ENCODE peak calls at places on chromosomes 1 and 21, in eight cellular contexts. One of them, this sample, is unnamed.

GRCh38 chr1:147579532-147580199 is 38.4 kb downstream of the BCL9 start:
- DNase-seq in suprapubic skin: no peak
- DNase-seq in NCI-H1930: no peak
- DNase-seq in hypothalamus: no peak
- DNase-seq in posterior cingulate gyrus: no peak
- DNase-seq in natural killer cell treated with Interleukin-12 subunit alpha and Interleukin-12 subunit beta and Interleukin-15 and Interleukin-18, amount 100 ng/mL, for 72 hours: no peak
- DNase-seq in NAMALWA: no peak
- DNase-seq in T-helper 17 cell: no peak
- DNase-seq in this sample: no peak

GRCh38 chr1:70934197-70934961 is 113.2 kb downstream of the PTGER3 start:
- DNase-seq in suprapubic skin: no peak
- DNase-seq in hypothalamus: no peak
- DNase-seq in posterior cingulate gyrus: no peak
- DNase-seq in NAMALWA: no peak
- DNase-seq in T-helper 17 cell: no peak
- DNase-seq in NCI-H1930: no peak
- DNase-seq in natural killer cell treated with Interleukin-12 subunit alpha and Interleukin-12 subunit beta and Interleukin-15 and Interleukin-18, amount 100 ng/mL, for 72 hours: no peak
- DNase-seq in this sample: no peak

GRCh38 chr1:223503348-223503747 is 110.1 kb downstream of the CCDC185 start:
- DNase-seq in NAMALWA: no peak
- DNase-seq in NCI-H1930: no peak
- DNase-seq in suprapubic skin: no peak
- DNase-seq in T-helper 17 cell: no peak
- DNase-seq in posterior cingulate gyrus: peak; percentile 20
- DNase-seq in natural killer cell treated with Interleukin-12 subunit alpha and Interleukin-12 subunit beta and Interleukin-15 and Interleukin-18, amount 100 ng/mL, for 72 hours: no peak
- DNase-seq in hypothalamus: no peak
- DNase-seq in this sample: no peak

GRCh38 chr1:17355898-17356297 is 16.1 kb upstream of the PADI6 start:
- DNase-seq in T-helper 17 cell: no peak
- DNase-seq in natural killer cell treated with Interleukin-12 subunit alpha and Interleukin-12 subunit beta and Interleukin-15 and Interleukin-18, amount 100 ng/mL, for 72 hours: no peak
- DNase-seq in posterior cingulate gyrus: no peak
- DNase-seq in hypothalamus: no peak
- DNase-seq in NCI-H1930: no peak
- DNase-seq in NAMALWA: no peak
- DNase-seq in suprapubic skin: no peak
- DNase-seq in this sample: no peak

GRCh38 chr1:45615885-45616284 is 8.0 kb downstream of the CCDC17 start:
- DNase-seq in hypothalamus: no peak
- DNase-seq in posterior cingulate gyrus: no peak
- DNase-seq in natural killer cell treated with Interleukin-12 subunit alpha and Interleukin-12 subunit beta and Interleukin-15 and Interleukin-18, amount 100 ng/mL, for 72 hours: no peak
- DNase-seq in NCI-H1930: no peak
- DNase-seq in suprapubic skin: no peak
- DNase-seq in NAMALWA: peak; percentile 48
- DNase-seq in T-helper 17 cell: no peak
- DNase-seq in this sample: no peak

GRCh38 chr1:38152351-38153082 is 105.9 kb upstream of the POU3F1 start:
- DNase-seq in suprapubic skin: no peak
- DNase-seq in T-helper 17 cell: no peak
- DNase-seq in posterior cingulate gyrus: no peak
- DNase-seq in NAMALWA: peak; percentile 95
- DNase-seq in NCI-H1930: peak; percentile 20
- DNase-seq in natural killer cell treated with Interleukin-12 subunit alpha and Interleukin-12 subunit beta and Interleukin-15 and Interleukin-18, amount 100 ng/mL, for 72 hours: no peak
- DNase-seq in hypothalamus: no peak
- DNase-seq in this sample: no peak

GRCh38 chr1:41806472-41807155 is 112.1 kb downstream of the HIVEP3 start:
- DNase-seq in suprapubic skin: no peak
- DNase-seq in T-helper 17 cell: no peak
- DNase-seq in hypothalamus: no peak
- DNase-seq in natural killer cell treated with Interleukin-12 subunit alpha and Interleukin-12 subunit beta and Interleukin-15 and Interleukin-18, amount 100 ng/mL, for 72 hours: peak; percentile 78
- DNase-seq in NAMALWA: no peak
- DNase-seq in NCI-H1930: no peak
- DNase-seq in posterior cingulate gyrus: no peak
- DNase-seq in this sample: no peak

GRCh38 chr1:86018311-86018923 is 138.2 kb downstream of the COL24A1 start:
- DNase-seq in hypothalamus: no peak
- DNase-seq in NAMALWA: peak; percentile 72
- DNase-seq in T-helper 17 cell: no peak
- DNase-seq in posterior cingulate gyrus: no peak
- DNase-seq in NCI-H1930: no peak
- DNase-seq in natural killer cell treated with Interleukin-12 subunit alpha and Interleukin-12 subunit beta and Interleukin-15 and Interleukin-18, amount 100 ng/mL, for 72 hours: no peak
- DNase-seq in suprapubic skin: no peak
- DNase-seq in this sample: peak; percentile 42

GRCh38 chr1:245678866-245679411 is 524.2 kb downstream of the KIF26B start:
- DNase-seq in suprapubic skin: no peak
- DNase-seq in NAMALWA: peak; percentile 7
- DNase-seq in NCI-H1930: no peak
- DNase-seq in posterior cingulate gyrus: no peak
- DNase-seq in natural killer cell treated with Interleukin-12 subunit alpha and Interleukin-12 subunit beta and Interleukin-15 and Interleukin-18, amount 100 ng/mL, for 72 hours: no peak
- DNase-seq in T-helper 17 cell: no peak
- DNase-seq in hypothalamus: no peak
- DNase-seq in this sample: no peak

GRCh38 chr21:29181799-29182470 is 51.5 kb downstream of the MAP3K7CL start:
- DNase-seq in natural killer cell treated with Interleukin-12 subunit alpha and Interleukin-12 subunit beta and Interleukin-15 and Interleukin-18, amount 100 ng/mL, for 72 hours: no peak
- DNase-seq in posterior cingulate gyrus: no peak
- DNase-seq in T-helper 17 cell: no peak
- DNase-seq in NAMALWA: no peak
- DNase-seq in hypothalamus: no peak
- DNase-seq in suprapubic skin: no peak
- DNase-seq in NCI-H1930: no peak
- DNase-seq in this sample: no peak

GRCh38 chr21:40425981-40426380 is 421.0 kb downstream of the DSCAM start:
- DNase-seq in NCI-H1930: no peak
- DNase-seq in NAMALWA: no peak
- DNase-seq in natural killer cell treated with Interleukin-12 subunit alpha and Interleukin-12 subunit beta and Interleukin-15 and Interleukin-18, amount 100 ng/mL, for 72 hours: no peak
- DNase-seq in hypothalamus: no peak
- DNase-seq in suprapubic skin: no peak
- DNase-seq in posterior cingulate gyrus: no peak
- DNase-seq in T-helper 17 cell: no peak
- DNase-seq in this sample: no peak

GRCh38 chr1:35220976-35221375 is 28.0 kb upstream of the SFPQ start:
- DNase-seq in NAMALWA: peak; percentile 71
- DNase-seq in suprapubic skin: no peak
- DNase-seq in hypothalamus: no peak
- DNase-seq in posterior cingulate gyrus: no peak
- DNase-seq in natural killer cell treated with Interleukin-12 subunit alpha and Interleukin-12 subunit beta and Interleukin-15 and Interleukin-18, amount 100 ng/mL, for 72 hours: no peak
- DNase-seq in T-helper 17 cell: no peak
- DNase-seq in NCI-H1930: no peak
- DNase-seq in this sample: peak; percentile 29

GRCh38 chr1:30779294-30780071 is 21.9 kb upstream of the LAPTM5 start:
- DNase-seq in T-helper 17 cell: peak; percentile 80
- DNase-seq in hypothalamus: peak; percentile 74
- DNase-seq in posterior cingulate gyrus: peak; percentile 95
- DNase-seq in suprapubic skin: peak; percentile 88
- DNase-seq in natural killer cell treated with Interleukin-12 subunit alpha and Interleukin-12 subunit beta and Interleukin-15 and Interleukin-18, amount 100 ng/mL, for 72 hours: peak; percentile 89
- DNase-seq in NAMALWA: peak; percentile 92
- DNase-seq in NCI-H1930: peak; percentile 27
- DNase-seq in this sample: peak; percentile 75

GRCh38 chr1:66033781-66034180 is 241.1 kb downstream of the PDE4B start:
- DNase-seq in hypothalamus: no peak
- DNase-seq in NCI-H1930: no peak
- DNase-seq in NAMALWA: no peak
- DNase-seq in suprapubic skin: no peak
- DNase-seq in T-helper 17 cell: no peak
- DNase-seq in natural killer cell treated with Interleukin-12 subunit alpha and Interleukin-12 subunit beta and Interleukin-15 and Interleukin-18, amount 100 ng/mL, for 72 hours: no peak
- DNase-seq in posterior cingulate gyrus: no peak
- DNase-seq in this sample: no peak

GRCh38 chr1:2044510-2045319 is 5.5 kb upstream of the PRKCZ start:
- DNase-seq in posterior cingulate gyrus: peak; percentile 94
- DNase-seq in NCI-H1930: peak; percentile 38
- DNase-seq in hypothalamus: peak; percentile 35
- DNase-seq in natural killer cell treated with Interleukin-12 subunit alpha and Interleukin-12 subunit beta and Interleukin-15 and Interleukin-18, amount 100 ng/mL, for 72 hours: peak; percentile 76
- DNase-seq in suprapubic skin: no peak
- DNase-seq in NAMALWA: peak; percentile 81
- DNase-seq in T-helper 17 cell: peak; percentile 87
- DNase-seq in this sample: peak; percentile 24

GRCh38 chr1:193846881-193847280 is 660.5 kb upstream of the B3GALT2 start:
- DNase-seq in suprapubic skin: no peak
- DNase-seq in NAMALWA: no peak
- DNase-seq in posterior cingulate gyrus: no peak
- DNase-seq in NCI-H1930: no peak
- DNase-seq in T-helper 17 cell: no peak
- DNase-seq in natural killer cell treated with Interleukin-12 subunit alpha and Interleukin-12 subunit beta and Interleukin-15 and Interleukin-18, amount 100 ng/mL, for 72 hours: no peak
- DNase-seq in hypothalamus: no peak
- DNase-seq in this sample: no peak

GRCh38 chr21:45894107-45894810 is 87.3 kb upstream of the COL6A1 start:
- DNase-seq in hypothalamus: no peak
- DNase-seq in suprapubic skin: no peak
- DNase-seq in posterior cingulate gyrus: peak; percentile 95
- DNase-seq in NAMALWA: no peak
- DNase-seq in T-helper 17 cell: no peak
- DNase-seq in NCI-H1930: no peak
- DNase-seq in natural killer cell treated with Interleukin-12 subunit alpha and Interleukin-12 subunit beta and Interleukin-15 and Interleukin-18, amount 100 ng/mL, for 72 hours: no peak
- DNase-seq in this sample: no peak

GRCh38 chr1:12167493-12168429 is 970 bp downstream of the TNFRSF1B start:
- DNase-seq in T-helper 17 cell: no peak
- DNase-seq in NCI-H1930: no peak
- DNase-seq in suprapubic skin: no peak
- DNase-seq in posterior cingulate gyrus: no peak
- DNase-seq in hypothalamus: no peak
- DNase-seq in natural killer cell treated with Interleukin-12 subunit alpha and Interleukin-12 subunit beta and Interleukin-15 and Interleukin-18, amount 100 ng/mL, for 72 hours: peak; percentile 69
- DNase-seq in NAMALWA: peak; percentile 51
- DNase-seq in this sample: peak; percentile 14

GRCh38 chr1:7296968-7297367 is 474.1 kb upstream of the VAMP3 start:
- DNase-seq in T-helper 17 cell: no peak
- DNase-seq in NAMALWA: no peak
- DNase-seq in natural killer cell treated with Interleukin-12 subunit alpha and Interleukin-12 subunit beta and Interleukin-15 and Interleukin-18, amount 100 ng/mL, for 72 hours: no peak
- DNase-seq in NCI-H1930: no peak
- DNase-seq in suprapubic skin: no peak
- DNase-seq in posterior cingulate gyrus: no peak
- DNase-seq in hypothalamus: no peak
- DNase-seq in this sample: no peak

GRCh38 chr1:45026446-45026845 is 14.4 kb downstream of the UROD start:
- DNase-seq in NAMALWA: no peak
- DNase-seq in posterior cingulate gyrus: no peak
- DNase-seq in NCI-H1930: no peak
- DNase-seq in natural killer cell treated with Interleukin-12 subunit alpha and Interleukin-12 subunit beta and Interleukin-15 and Interleukin-18, amount 100 ng/mL, for 72 hours: no peak
- DNase-seq in hypothalamus: no peak
- DNase-seq in suprapubic skin: no peak
- DNase-seq in T-helper 17 cell: no peak
- DNase-seq in this sample: no peak

This sample was measured in AML-193.